ENCODE peak calls at places on chromosomes 13 and 19, in eight cellular contexts. A, N, H, C, K, W, O and Y are unnamed samples.
A peak's percentile ranks its signal among the peaks of the same experiment; 100 is the strongest.

GRCh38 chr13:54637377-54637776 is 1608.8 kb downstream of the OLFM4 start:
- DNase-seq in W (no peak), O (peak; percentile 29), N (no peak), A (no peak), C (no peak), H (no peak), K (no peak), Y (peak; percentile 60)

GRCh38 chr19:23547156-23547555 is 139.9 kb downstream of the ZNF675 start:
- DNase-seq in C (no peak), W (no peak), O (no peak), N (no peak), H (no peak), K (no peak), A (no peak), Y (no peak)

GRCh38 chr13:67736646-67737420 is 506.7 kb upstream of the PCDH9 start:
- DNase-seq in K (peak; percentile 2), O (peak; percentile 5), H (no peak), A (peak; percentile 0), C (no peak), W (peak; percentile 3), N (no peak), Y (peak; percentile 77)

GRCh38 chr13:75850915-75851314 is 214.8 kb downstream of the LMO7 start:
- DNase-seq in H (no peak), K (peak; percentile 4), C (no peak), O (no peak), A (no peak), W (no peak), N (no peak), Y (no peak)

GRCh38 chr19:3458229-3458555 is 22.1 kb downstream of the SMIM24 start:
- DNase-seq in C (no peak), A (no peak), K (no peak), O (no peak), H (no peak), W (no peak), N (no peak), Y (peak; percentile 41)

GRCh38 chr19:4597975-4598671 is 38.6 kb upstream of the SEMA6B start:
- DNase-seq in C (no peak), O (no peak), N (no peak), W (peak; percentile 86), H (no peak), K (peak; percentile 85), A (peak; percentile 78), Y (peak; percentile 87)

GRCh38 chr13:50635504-50635903 is 208.0 kb downstream of the DLEU7 start:
- DNase-seq in O (no peak), N (no peak), C (no peak), A (no peak), H (peak; percentile 42), K (no peak), W (no peak), Y (no peak)

GRCh38 chr19:13162749-13163608 is 12.8 kb downstream of the IER2 start:
- DNase-seq in O (peak; percentile 98), H (peak; percentile 80), K (peak; percentile 99), W (peak; percentile 90), C (peak; percentile 99), N (no peak), A (no peak), Y (peak; percentile 98)

GRCh38 chr19:2229103-2230028 is 6.8 kb downstream of the PLEKHJ1 start:
- DNase-seq in W (no peak), A (no peak), C (no peak), H (no peak), K (no peak), O (no peak), N (no peak), Y (no peak)

GRCh38 chr13:94479559-94480095 is at the start of gene DCT:
- DNase-seq in H (no peak), K (no peak), C (no peak), N (no peak), O (no peak), A (no peak), W (no peak), Y (no peak)

GRCh38 chr13:94595006-94595942 is 678 bp downstream of the TGDS start:
- DNase-seq in O (no peak), C (no peak), N (no peak), W (peak; percentile 29), K (peak; percentile 30), A (peak; percentile 11), H (no peak), Y (peak; percentile 33)

GRCh38 chr13:23801141-23801540 is 88.1 kb downstream of the MIPEP start:
- DNase-seq in O (no peak), W (no peak), A (no peak), C (no peak), N (no peak), K (no peak), H (no peak), Y (no peak)

GRCh38 chr19:616732-617526 is 16.4 kb downstream of the POLRMT start:
- DNase-seq in H (no peak), K (no peak), N (no peak), A (no peak), O (no peak), W (no peak), C (no peak), Y (no peak)

DNA sequence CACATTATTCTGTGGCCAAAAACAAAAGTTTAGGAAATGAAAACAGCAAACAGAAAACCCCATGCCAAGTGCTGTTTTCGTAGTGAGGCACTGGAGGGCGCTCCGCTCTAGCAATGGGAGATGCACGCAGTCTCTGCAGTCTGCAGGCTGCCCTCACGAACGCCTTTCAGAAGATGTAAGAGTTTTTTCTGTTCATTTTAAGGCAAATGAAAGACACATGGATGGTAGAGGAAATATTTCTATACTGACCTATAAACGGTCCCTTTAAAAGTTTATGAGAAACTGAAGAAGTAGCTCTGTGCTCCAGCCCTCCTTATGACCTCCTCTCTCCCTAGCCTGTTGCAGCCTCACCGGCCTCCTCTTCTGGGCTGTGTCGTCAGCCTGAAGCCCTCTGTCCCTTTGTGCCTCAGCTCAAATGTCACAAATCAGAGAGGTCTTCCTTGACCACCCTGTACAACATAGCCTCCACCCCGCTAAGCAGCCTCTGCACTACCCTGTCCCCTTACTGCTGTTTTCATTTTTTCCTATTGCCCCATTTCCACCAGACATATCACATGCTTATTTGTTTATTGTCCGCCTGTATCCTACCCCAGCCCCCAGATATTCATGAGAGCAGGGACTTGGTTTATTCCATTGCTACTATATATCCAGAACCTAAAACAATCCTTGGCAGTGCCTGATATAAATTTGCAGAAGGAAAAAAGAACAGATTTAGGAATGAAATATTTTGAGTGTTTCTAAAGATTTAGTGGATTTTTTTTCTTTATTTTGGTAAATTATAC is 116.4 kb downstream of the TM9SF2 start:
- DNase-seq in C (peak; percentile 18), H (no peak), N (peak; percentile 18), K (peak; percentile 54), O (peak; percentile 33), A (peak; percentile 40), W (peak; percentile 35), Y (peak; percentile 89)
- TF ChIP-seq REST in C (no peak), H (no peak), N (no peak), K (no peak), O (no peak), A (no peak), W (no peak), Y (no peak)

GRCh38 chr13:97239943-97240788 is 18.0 kb downstream of the MBNL2 start:
- DNase-seq in W (no peak), C (no peak), H (no peak), A (no peak), N (no peak), K (no peak), O (no peak), Y (no peak)
- H3K4me1 ChIP-seq in W (peaks cover 28% of the 10 kb centered on the region), C (peaks cover 40% of the 10 kb centered on the region), H (no peaks in the 10 kb centered on the region), A (peaks cover 74% of the 10 kb centered on the region), N (peaks cover 99% of the 10 kb centered on the region), K (no peaks in the 10 kb centered on the region), O (peaks cover 100% of the 10 kb centered on the region), Y (peaks cover 40% of the 10 kb centered on the region)

DNA sequence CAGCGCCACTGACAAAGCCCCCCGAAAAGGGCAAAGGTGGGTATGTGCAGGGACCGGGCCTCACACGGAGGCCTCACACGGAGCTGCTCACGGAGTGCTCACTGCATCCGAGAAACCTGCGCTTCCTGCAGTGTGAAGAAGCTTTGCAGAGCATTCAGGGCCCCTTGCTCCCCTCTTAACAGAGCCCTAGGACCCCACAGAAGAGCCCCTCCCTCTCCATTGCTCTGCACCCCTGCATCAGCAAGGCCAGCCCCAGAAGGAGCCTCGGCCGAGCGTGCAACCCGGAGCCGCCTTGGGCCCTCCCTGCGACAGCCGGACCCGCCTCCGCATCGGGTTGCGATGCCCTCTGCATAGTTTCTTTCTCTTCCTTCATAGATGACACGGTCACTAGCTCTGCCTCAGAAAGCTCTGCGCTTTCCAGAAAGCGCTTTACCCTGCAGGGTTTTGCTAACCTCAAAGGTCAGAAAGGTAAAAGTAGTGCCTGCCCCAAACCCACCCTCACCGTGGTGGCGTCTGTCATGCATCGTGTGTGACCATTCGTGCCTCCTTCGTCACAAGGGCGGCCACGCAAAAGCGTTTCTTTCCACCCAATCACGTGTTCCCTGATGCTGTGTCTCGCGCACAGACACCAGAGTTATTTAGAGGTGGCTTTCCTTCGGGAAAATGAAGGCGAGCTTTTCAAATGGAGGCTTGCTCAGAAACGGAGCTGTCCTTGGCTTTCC is 15.7 kb upstream of the F7 start:
- DNase-seq in N (no peak), O (no peak), A (no peak), C (no peak), H (no peak), K (no peak), W (no peak), Y (no peak)
- TF ChIP-seq REST in N (no peak), O (no peak), A (no peak), C (no peak), H (no peak), K (no peak), W (no peak), Y (no peak)

GRCh38 chr19:10416083-10416379 is 4.3 kb upstream of the PDE4A start:
- DNase-seq in K (no peak), A (no peak), N (no peak), O (no peak), C (no peak), W (no peak), H (no peak), Y (no peak)
- H3K4me1 ChIP-seq in K (peaks cover 56% of the 10 kb centered on the region), A (peaks cover 24% of the 10 kb centered on the region), N (peaks cover 5% of the 10 kb centered on the region), O (peaks cover 34% of the 10 kb centered on the region), C (peaks cover 20% of the 10 kb centered on the region), W (peaks cover 5% of the 10 kb centered on the region), H (peaks cover 51% of the 10 kb centered on the region), Y (peaks cover 19% of the 10 kb centered on the region)